ENCODE peak calls at places on chromosomes 13 and 19, in seven cellular contexts. M is kidney epithelial cell, P is right lobe of liver, T is fibroblast of lung, A is upper lobe of right lung, E is foreskin fibroblast, O is fibroblast of pulmonary artery. H is an unnamed sample.

GRCh38 chr13:33182729-33183128 is 102.8 kb downstream of the STARD13 start:
- DNase-seq in P (no peak), E (no peak), M (no peak), O (no peak), T (no peak), A (no peak), H (no peak)

GRCh38 chr19:16608290-16608704 is 19.7 kb downstream of the MED26 start:
- DNase-seq in O (peak; percentile 90), T (peak; percentile 91), P (no peak), M (no peak), A (no peak), E (peak; percentile 89), H (peak; percentile 65)

GRCh38 chr13:27182844-27183497 is 11.4 kb upstream of the USP12 start:
- DNase-seq in A (no peak), E (peak; percentile 97), M (peak; percentile 67), T (peak; percentile 81), O (peak; percentile 87), P (peak; percentile 89), H (peak; percentile 28)

GRCh38 chr19:50514346-50515167 is 844 bp upstream of the ASPDH start:
- DNase-seq in P (no peak), O (no peak), T (no peak), A (no peak), M (no peak), E (no peak), H (no peak)

GRCh38 chr19:17219286-17219685 is 4.1 kb downstream of the USE1 start:
- DNase-seq in O (no peak), A (no peak), E (no peak), P (no peak), T (no peak), M (no peak), H (no peak)

GRCh38 chr13:31073859-31074718 is 87.6 kb downstream of the HSPH1 start:
- DNase-seq in T (peak; percentile 33), O (peak; percentile 51), E (no peak), P (no peak), M (no peak), A (no peak), H (no peak)

GRCh38 chr13:29674532-29674931 is 79.0 kb upstream of the SLC7A1 start:
- DNase-seq in M (no peak), E (peak; percentile 31), P (no peak), A (no peak), T (peak; percentile 8), O (peak; percentile 26), H (no peak)

GRCh38 chr13:49838989-49839388 is 46.5 kb upstream of the KPNA3 start:
- DNase-seq in E (no peak), A (no peak), P (no peak), T (no peak), O (no peak), M (no peak), H (no peak)

GRCh38 chr19:30008169-30008568 is 66.1 kb downstream of the URI1 start:
- DNase-seq in E (no peak), M (no peak), A (no peak), O (no peak), P (no peak), T (no peak), H (no peak)

GRCh38 chr19:29663861-29664752 is 1.2 kb upstream of the PLEKHF1 start:
- DNase-seq in M (no peak), A (peak; percentile 62), O (no peak), P (no peak), E (no peak), T (no peak), H (no peak)

GRCh38 chr13:73929287-73929932 is 204.8 kb downstream of the KLF12 start:
- DNase-seq in E (no peak), T (no peak), M (no peak), A (no peak), O (no peak), P (no peak), H (no peak)

GRCh38 chr19:46944918-46945628 is 74.6 kb upstream of the NPAS1 start:
- DNase-seq in O (peak; percentile 53), T (peak; percentile 66), A (no peak), M (no peak), E (peak; percentile 72), P (no peak), H (no peak)

GRCh38 chr13:48121733-48122132 is 26.8 kb upstream of the MED4 start:
- DNase-seq in P (no peak), T (no peak), A (no peak), E (no peak), O (no peak), M (peak; percentile 28), H (no peak)

DNA sequence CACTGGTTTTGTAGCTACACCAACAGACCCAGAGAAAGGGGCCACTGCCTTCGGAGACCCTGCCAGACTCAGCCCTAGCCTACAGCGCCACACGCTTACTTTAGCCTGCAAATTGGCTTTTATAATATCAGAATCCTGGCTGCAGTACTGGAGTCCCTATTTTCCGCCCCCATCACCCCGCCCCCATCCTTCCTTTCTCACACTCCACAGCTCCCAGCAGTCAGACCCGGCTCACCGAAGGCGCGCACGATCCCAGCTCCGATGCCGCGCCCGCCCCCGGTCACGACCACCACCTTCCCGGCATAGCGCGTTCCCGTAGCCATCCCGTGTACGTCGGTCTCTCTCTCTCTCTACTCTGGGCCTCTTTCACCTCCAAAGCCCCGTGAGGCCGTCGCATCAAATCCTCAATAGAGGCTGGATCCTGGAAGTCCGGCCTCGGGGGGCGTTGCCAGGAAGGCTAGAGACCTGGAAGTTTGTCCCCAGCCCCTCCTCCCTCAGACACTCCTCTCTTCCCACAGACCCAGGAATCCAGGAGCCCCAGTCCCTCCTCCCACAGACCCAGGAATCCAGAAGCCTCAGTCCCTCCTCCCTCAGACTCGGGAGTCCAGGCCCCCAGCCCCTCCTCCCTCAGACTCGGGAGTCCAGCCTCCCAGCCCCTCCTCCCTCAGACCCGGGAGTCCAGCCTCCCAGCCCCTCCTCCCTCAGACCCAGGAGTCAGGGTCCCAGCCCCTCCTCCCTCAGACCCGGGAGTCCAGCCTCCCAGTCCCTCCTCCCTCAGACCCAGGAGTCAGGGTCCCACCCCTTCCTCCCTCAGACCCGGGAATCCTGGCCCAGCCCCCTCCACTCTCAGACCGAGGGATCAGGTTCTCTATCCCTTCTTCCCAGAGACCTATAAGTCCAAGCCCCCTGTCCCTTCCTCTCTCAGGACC is at the start of gene HSD17B14:
- DNase-seq in O (peak; percentile 27), M (no peak), A (peak; percentile 75), P (peak; percentile 59), E (peak; percentile 17), T (peak; percentile 38), H (no peak)
- TF ChIP-seq CTCF in O (no peak), M (no peak), A (peak; percentile 2), P (no peak), E (no peak), T (no peak), H (no peak)

DNA sequence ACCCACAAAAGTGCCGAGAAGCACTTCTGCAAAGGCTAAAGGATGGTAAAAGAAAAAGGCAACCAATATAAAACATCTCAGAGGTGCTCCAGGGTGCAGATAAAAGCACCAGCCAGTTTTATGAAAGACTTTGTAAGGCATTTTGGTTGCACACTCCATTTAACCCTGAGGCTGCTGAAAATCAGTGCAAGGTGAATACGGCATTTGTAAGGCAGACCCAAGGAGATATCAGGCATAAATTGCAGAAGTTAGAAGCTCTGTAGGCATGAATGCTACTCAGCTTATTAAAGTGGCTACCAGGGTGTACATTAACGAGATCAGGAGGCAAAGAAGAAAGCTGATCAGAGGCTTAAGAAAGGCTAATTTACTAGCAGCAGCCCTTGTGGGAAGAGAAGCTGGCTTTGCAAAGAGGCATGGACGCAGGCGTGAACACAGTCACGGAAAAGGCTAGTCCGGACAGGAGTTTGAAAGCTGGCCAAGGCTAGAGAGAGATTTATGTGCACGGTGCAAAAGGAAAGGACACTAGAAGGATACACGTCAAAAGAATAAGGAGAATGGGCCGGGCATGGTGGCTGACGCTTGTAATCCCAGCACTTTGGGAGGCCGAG is 99.6 kb downstream of the ZNF429 start:
- DNase-seq in M (no peak), P (no peak), T (peak; percentile 15), E (no peak), A (no peak), O (no peak), H (no peak)
- H3K4me3 ChIP-seq in M (peak overlapping the region; percentile 20), P (peak overlapping the region; percentile 35), T (peak overlapping the region; percentile 60), E (peak overlapping the region; percentile 43), A (peak overlapping the region; percentile 48), O (peak overlapping the region; percentile 37), H (peak overlapping the region; percentile 34)

DNA sequence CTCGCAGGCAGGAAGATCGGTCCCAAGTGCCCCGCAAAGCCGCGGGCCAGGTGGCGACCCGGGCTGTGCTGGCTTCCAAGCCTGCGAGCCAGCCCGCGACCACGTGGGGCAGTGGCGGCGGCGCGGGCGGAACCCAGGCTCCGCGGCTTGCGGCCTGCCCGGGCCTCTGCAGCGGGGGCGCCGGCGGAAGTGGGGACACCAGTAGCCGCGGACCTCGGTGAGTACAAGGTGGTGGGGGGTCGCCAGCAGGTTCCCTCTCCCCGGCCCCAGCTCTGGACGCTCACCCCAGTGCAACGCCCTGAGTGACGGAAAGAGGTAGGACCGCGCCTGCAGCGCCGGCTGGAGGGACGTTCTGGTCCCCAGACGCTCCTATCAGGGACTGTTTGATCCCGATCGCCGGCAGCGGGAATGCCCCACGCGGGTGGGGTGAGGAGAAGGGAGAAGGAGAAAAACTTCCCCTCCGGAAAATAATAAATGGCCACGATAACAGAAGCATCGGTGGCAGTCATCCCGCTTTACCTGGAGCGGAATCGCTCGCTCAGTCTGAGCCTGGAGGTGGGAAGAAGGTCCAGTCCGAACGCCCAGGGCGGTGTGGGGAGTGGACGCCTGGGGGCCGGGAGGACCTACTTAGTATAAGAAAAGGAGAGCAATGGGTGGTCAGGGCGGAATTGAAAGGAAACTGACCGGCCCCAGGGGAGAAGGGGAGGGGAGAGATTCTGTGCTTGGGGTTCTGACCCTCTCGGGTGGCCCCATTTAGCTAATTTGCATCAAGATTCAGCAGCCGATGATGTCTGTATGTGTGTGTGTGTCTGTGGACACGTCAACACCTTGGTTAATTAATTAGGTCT is at the start of gene GEMIN7:
- DNase-seq in E (peak; percentile 75), A (peak; percentile 89), P (peak; percentile 74), T (peak; percentile 71), O (peak; percentile 72), M (no peak), H (no peak)
- TF ChIP-seq CTCF in E (no peak), A (peak; percentile 6), P (no peak), T (no peak), O (no peak), M (no peak), H (no peak)

GRCh38 chr13:110161112-110161897 is 145.7 kb downstream of the COL4A1 start:
- DNase-seq in P (peak; percentile 48), T (no peak), E (no peak), O (no peak), A (no peak), M (no peak), H (no peak)
- H3K4me3 ChIP-seq in P (no peak overlapping the region), T (no peak overlapping the region), E (no peak overlapping the region), O (no peak overlapping the region), A (no peak overlapping the region), M (no peak overlapping the region), H (no peak overlapping the region)

DNA sequence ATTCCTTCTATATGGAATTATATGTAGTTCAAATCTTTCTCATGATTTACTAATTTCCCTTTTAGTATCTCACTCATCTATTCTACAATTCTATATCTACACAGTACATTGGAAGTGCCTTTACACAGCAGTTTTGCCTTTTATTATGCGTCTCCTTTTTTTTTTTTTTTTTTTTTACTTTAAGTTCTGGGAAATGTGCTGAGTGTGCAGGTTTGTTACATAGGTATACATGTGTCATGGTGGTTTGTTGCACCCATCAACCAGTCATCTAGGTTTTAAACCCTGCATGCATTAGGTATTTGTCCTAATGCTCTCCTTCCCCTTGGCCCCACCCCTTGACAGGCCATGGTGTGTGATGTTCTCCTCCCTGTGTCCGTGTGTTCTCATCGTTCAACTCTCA is 1150.1 kb upstream of the PRR20A start:
- DNase-seq in A (no peak), O (no peak), T (no peak), E (no peak), P (no peak), M (no peak), H (no peak)
- TF ChIP-seq CTCF in A (no peak), O (no peak), T (no peak), E (no peak), P (no peak), M (no peak), H (no peak)